ENCODE peak calls at places on chromosomes 1 and 21, in four cellular contexts. U is GM12878, P is WTC11, B is K562. A is an unnamed sample.

GRCh38 chr1:86775395-86775794 is 71.0 kb downstream of the SH3GLB1 start:
- DNase-seq in P (no peak), U (no peak), B (peak), A (peak)

GRCh38 chr1:189962171-189962570 is 515.5 kb downstream of the BRINP3 start:
- DNase-seq in U (no peak), B (no peak), P (no peak), A (no peak)

GRCh38 chr1:10755977-10756521 is 40.4 kb downstream of the CASZ1 start:
- DNase-seq in B (peak), U (no peak), P (no peak), A (no peak)

GRCh38 chr1:214568328-214568727 is 16.9 kb upstream of the PTPN14 start:
- DNase-seq in B (no peak), U (no peak), P (no peak), A (no peak)

GRCh38 chr1:47406966-47407365 is 9.1 kb upstream of the FOXE3 start:
- DNase-seq in P (no peak), U (no peak), B (no peak), A (no peak)

GRCh38 chr21:36976882-36977651 is 10.6 kb upstream of the HLCS start:
- DNase-seq in U (peak), P (peak), B (peak), A (peak)

GRCh38 chr21:44354775-44355771 is 1.7 kb downstream of the TRPM2 start:
- DNase-seq in U (peak), B (no peak), P (no peak), A (peak)

GRCh38 chr1:95086949-95087533 is 14.3 kb upstream of the ALG14 start:
- DNase-seq in U (no peak), P (no peak), B (peak), A (peak)

GRCh38 chr1:94553323-94553730 is 11.8 kb upstream of the F3 start:
- DNase-seq in B (no peak), P (no peak), U (no peak), A (peak)

GRCh38 chr1:107599220-107599619 is 365.8 kb downstream of the VAV3 start:
- DNase-seq in P (no peak), B (no peak), U (no peak), A (peak)

GRCh38 chr1:31762726-31763670 is 1.1 kb downstream of the ADGRB2 start:
- DNase-seq in B (peak), P (peak), U (no peak), A (peak)

GRCh38 chr1:90613371-90613770 is 103.7 kb downstream of the BARHL2 start:
- DNase-seq in B (no peak), U (no peak), P (no peak), A (no peak)

GRCh38 chr1:25068829-25069228 is 138.8 kb upstream of the RUNX3 start:
- DNase-seq in U (no peak), B (peak), P (no peak), A (no peak)

GRCh38 chr21:8991088-8991907 is 1530.1 kb upstream of the TPTE start:
- DNase-seq in P (no peak), B (peak), U (no peak), A (peak)

GRCh38 chr1:21815724-21816311 is 3.8 kb downstream of the LDLRAD2 start:
- DNase-seq in U (no peak), B (no peak), P (no peak), A (no peak)

GRCh38 chr1:45518910-45519309 is 2.8 kb downstream of the PRDX1 start:
- DNase-seq in B (no peak), U (no peak), P (no peak), A (no peak)

GRCh38 chr1:20586939-20587638 is 1.8 kb upstream of the CDA start:
- DNase-seq in B (no peak), U (no peak), P (no peak), A (no peak)

GRCh38 chr1:903721-904270 is 19.9 kb upstream of the SAMD11 start:
- DNase-seq in U (no peak), B (no peak), P (no peak), A (no peak)

GRCh38 chr1:72177711-72178110 is 104.6 kb downstream of the NEGR1 start:
- DNase-seq in U (no peak), B (no peak), P (no peak), A (no peak)

GRCh38 chr1:196466656-196467055 is 141.6 kb downstream of the KCNT2 start:
- DNase-seq in P (no peak), B (no peak), U (no peak), A (no peak)

GRCh38 chr1:11692899-11693590 is 1.5 kb downstream of the DRAXIN start:
- DNase-seq in P (no peak), U (no peak), B (peak), A (no peak)

GRCh38 chr1:95255826-95256225 is 21.8 kb downstream of the RWDD3 start:
- DNase-seq in P (no peak), U (no peak), B (no peak), A (no peak)

GRCh38 chr1:53547321-53547720 is 88.1 kb downstream of the DMRTB1 start:
- DNase-seq in U (no peak), P (peak), B (no peak), A (no peak)

GRCh38 chr1:40851643-40852042 is 10.5 kb downstream of the CITED4 start:
- DNase-seq in B (no peak), U (peak), P (no peak), A (no peak)

GRCh38 chr1:58620259-58620658 is 43.2 kb upstream of the TACSTD2 start:
- DNase-seq in B (no peak), U (no peak), P (no peak), A (peak)

GRCh38 chr1:37471345-37472231 is 2.8 kb upstream of the ZC3H12A start:
- DNase-seq in P (peak), B (no peak), U (no peak), A (peak)

GRCh38 chr1:41504126-41505035 is 19.9 kb upstream of the EDN2 start:
- DNase-seq in P (no peak), U (no peak), B (no peak), A (no peak)

DNA sequence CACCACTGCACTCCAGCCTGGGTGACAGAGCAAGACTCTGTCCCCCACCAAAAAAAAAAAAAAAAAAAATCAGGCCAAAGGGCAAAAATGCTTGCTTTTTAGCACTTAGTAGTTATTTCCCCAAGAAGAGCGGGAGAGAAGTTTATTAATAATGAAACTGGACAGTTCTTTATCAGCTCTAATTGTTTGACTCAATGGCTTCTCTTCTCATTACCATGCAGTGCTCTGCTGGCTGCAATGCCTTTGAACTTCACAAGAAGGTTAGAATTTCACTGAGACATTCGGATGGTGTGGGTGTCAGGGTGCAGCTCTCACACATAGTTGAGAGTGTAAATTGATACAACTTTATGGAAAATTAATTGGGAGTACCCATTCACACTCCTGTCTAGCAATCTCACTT is 63.7 kb downstream of the EDARADD start:
- DNase-seq in U (peak), P (no peak), B (no peak), A (no peak)
- TF ChIP-seq ATF2 in U (peak), P (no peak), B (no peak), A (no peak)

DNA sequence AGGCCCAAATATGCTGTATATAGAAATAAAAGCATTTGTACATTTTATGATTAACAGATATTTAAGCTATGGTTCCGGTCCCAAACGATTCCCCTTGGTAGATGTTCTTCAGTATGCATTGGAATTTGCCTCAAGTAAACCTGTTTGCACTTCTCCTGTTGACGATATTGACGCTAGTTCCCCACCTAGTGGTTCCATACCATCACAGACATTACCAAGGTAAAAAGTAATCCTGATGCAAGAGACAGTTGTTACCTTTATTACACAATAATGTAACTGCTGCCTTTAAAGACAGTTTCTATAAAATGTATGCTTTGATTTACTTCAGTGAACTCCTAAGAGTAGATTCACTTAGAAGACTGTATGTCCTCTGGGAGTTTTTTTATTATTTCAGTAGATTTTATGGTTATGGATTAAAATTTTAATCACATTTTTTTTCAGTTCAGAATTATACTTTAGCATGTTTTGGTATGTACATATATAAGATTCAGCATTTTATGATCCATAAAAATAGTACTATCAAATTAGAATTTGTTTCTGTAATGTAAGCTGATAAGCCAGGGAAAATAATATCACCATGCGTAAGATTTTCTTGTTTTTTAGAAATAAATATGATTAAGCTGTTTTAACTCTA is 96.5 kb downstream of the USP25 start:
- DNase-seq in B (peak), P (peak), U (peak), A (peak)
- TF ChIP-seq ESRRA in B (no peak), P (no peak), U (no peak), A (no peak)

GRCh38 chr1:173224280-173224886 is 17.3 kb upstream of the TNFSF4 start:
- DNase-seq in U (no peak), B (no peak), P (no peak), A (no peak)
- TF ChIP-seq CREB1 in U (no peak), B (no peak), P (no peak), A (no peak)

DNA sequence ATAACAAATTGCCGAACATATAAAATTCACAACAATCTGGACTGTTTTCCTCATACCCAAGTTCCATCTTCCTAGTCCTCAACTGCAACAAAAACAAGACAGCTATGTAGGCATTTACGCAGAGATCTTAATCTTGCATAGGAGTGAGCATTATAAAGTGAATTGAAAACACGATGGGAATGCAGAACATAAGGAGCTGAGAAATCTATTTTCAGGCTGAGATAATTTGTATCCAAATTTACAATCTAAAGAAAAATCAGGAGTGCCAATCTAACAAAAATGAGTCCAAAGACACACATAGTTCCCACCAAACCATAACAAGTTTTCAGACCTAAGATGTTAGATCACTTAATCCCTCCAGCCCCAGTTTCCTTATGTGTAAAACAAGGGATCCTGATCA is 1.9 kb downstream of the SLC16A1 start:
- DNase-seq in U (no peak), P (no peak), B (no peak), A (no peak)
- TF ChIP-seq ATF2 in U (no peak), P (no peak), B (no peak), A (no peak)